ENCODE peak calls at places on chromosome 7, in five cellular contexts. One of them, this sample, is unnamed.

GRCh38 chr7:113392421-113392820 is 274.1 kb upstream of the SMIM30 start:
- DNase-seq in GM23248: no peak
- DNase-seq in GM23338: no peak
- DNase-seq in PC-9: no peak
- DNase-seq in OCI-LY7: no peak
- DNase-seq in this sample: no peak

GRCh38 chr7:35430547-35431153 is 176.8 kb upstream of the TBX20 start:
- DNase-seq in GM23248: peak
- DNase-seq in PC-9: no peak
- DNase-seq in GM23338: peak
- DNase-seq in OCI-LY7: peak
- DNase-seq in this sample: peak

GRCh38 chr7:50826371-50827172 is 43.9 kb upstream of the GRB10 start:
- DNase-seq in GM23248: peak
- DNase-seq in GM23338: no peak
- DNase-seq in PC-9: peak
- DNase-seq in OCI-LY7: no peak
- DNase-seq in this sample: no peak

GRCh38 chr7:152312316-152312715 is 123.5 kb downstream of the KMT2C start:
- DNase-seq in PC-9: no peak
- DNase-seq in GM23338: no peak
- DNase-seq in OCI-LY7: no peak
- DNase-seq in GM23248: no peak
- DNase-seq in this sample: no peak

GRCh38 chr7:149716007-149716931 is 57.1 kb downstream of the ZNF467 start:
- DNase-seq in GM23248: peak
- DNase-seq in OCI-LY7: no peak
- DNase-seq in PC-9: no peak
- DNase-seq in GM23338: no peak
- DNase-seq in this sample: no peak

GRCh38 chr7:44309271-44310091 is 15.9 kb downstream of the CAMK2B start:
- DNase-seq in OCI-LY7: no peak
- DNase-seq in GM23338: peak
- DNase-seq in GM23248: peak
- DNase-seq in PC-9: no peak
- DNase-seq in this sample: no peak

GRCh38 chr7:41148521-41148951 is 554.4 kb downstream of the INHBA start:
- DNase-seq in GM23338: no peak
- DNase-seq in OCI-LY7: no peak
- DNase-seq in GM23248: peak
- DNase-seq in PC-9: peak
- DNase-seq in this sample: no peak

GRCh38 chr7:95996886-95997285 is 224.5 kb downstream of the DYNC1I1 start:
- DNase-seq in OCI-LY7: no peak
- DNase-seq in GM23248: no peak
- DNase-seq in GM23338: no peak
- DNase-seq in PC-9: no peak
- DNase-seq in this sample: no peak

GRCh38 chr7:19215421-19215820 is 70.2 kb upstream of the FERD3L start:
- DNase-seq in GM23248: peak
- DNase-seq in OCI-LY7: no peak
- DNase-seq in PC-9: peak
- DNase-seq in GM23338: peak
- DNase-seq in this sample: no peak

GRCh38 chr7:38506004-38506403 is 125.2 kb downstream of the AMPH start:
- DNase-seq in PC-9: no peak
- DNase-seq in GM23338: no peak
- DNase-seq in OCI-LY7: no peak
- DNase-seq in GM23248: peak
- DNase-seq in this sample: no peak

GRCh38 chr7:94223375-94224084 is 171.2 kb upstream of the COL1A2 start:
- DNase-seq in GM23338: peak
- DNase-seq in PC-9: no peak
- DNase-seq in OCI-LY7: peak
- DNase-seq in GM23248: peak
- DNase-seq in this sample: no peak

GRCh38 chr7:33743594-33743993 is 161.7 kb upstream of the BMPER start:
- DNase-seq in GM23248: peak
- DNase-seq in GM23338: no peak
- DNase-seq in PC-9: no peak
- DNase-seq in OCI-LY7: no peak
- DNase-seq in this sample: no peak

GRCh38 chr7:20064181-20064970 is 152.8 kb downstream of the MACC1 start:
- DNase-seq in GM23338: no peak
- DNase-seq in PC-9: no peak
- DNase-seq in OCI-LY7: no peak
- DNase-seq in GM23248: peak
- DNase-seq in this sample: no peak

GRCh38 chr7:134500982-134501381 is 26.4 kb upstream of the AKR1B10 start:
- DNase-seq in GM23338: no peak
- DNase-seq in PC-9: no peak
- DNase-seq in GM23248: no peak
- DNase-seq in OCI-LY7: no peak
- DNase-seq in this sample: no peak

GRCh38 chr7:47327306-47327697 is 254.6 kb downstream of the TNS3 start:
- DNase-seq in PC-9: no peak
- DNase-seq in GM23338: no peak
- DNase-seq in GM23248: peak
- DNase-seq in OCI-LY7: no peak
- DNase-seq in this sample: no peak

GRCh38 chr7:68929712-68930395 is 668.4 kb upstream of the AUTS2 start:
- DNase-seq in GM23338: no peak
- DNase-seq in PC-9: no peak
- DNase-seq in OCI-LY7: no peak
- DNase-seq in GM23248: peak
- DNase-seq in this sample: no peak

GRCh38 chr7:131302876-131303707 is 24.6 kb upstream of the MKLN1 start:
- DNase-seq in GM23338: peak
- DNase-seq in GM23248: peak
- DNase-seq in OCI-LY7: peak
- DNase-seq in PC-9: no peak
- DNase-seq in this sample: no peak

GRCh38 chr7:4854916-4855315 is 6.9 kb downstream of the PAPOLB start:
- DNase-seq in GM23338: no peak
- DNase-seq in GM23248: no peak
- DNase-seq in OCI-LY7: no peak
- DNase-seq in PC-9: no peak
- DNase-seq in this sample: no peak

GRCh38 chr7:4861227-4861626 is 603 bp downstream of the PAPOLB start:
- DNase-seq in OCI-LY7: no peak
- DNase-seq in PC-9: no peak
- DNase-seq in GM23338: no peak
- DNase-seq in GM23248: no peak
- DNase-seq in this sample: no peak

GRCh38 chr7:4856336-4857056 is 5.3 kb downstream of the PAPOLB start:
- DNase-seq in OCI-LY7: no peak
- DNase-seq in GM23338: no peak
- DNase-seq in PC-9: no peak
- DNase-seq in GM23248: no peak
- DNase-seq in this sample: no peak

GRCh38 chr7:4861673-4862072 is at the start of gene PAPOLB:
- DNase-seq in OCI-LY7: no peak
- DNase-seq in GM23338: peak
- DNase-seq in PC-9: no peak
- DNase-seq in GM23248: peak
- DNase-seq in this sample: no peak

DNA sequence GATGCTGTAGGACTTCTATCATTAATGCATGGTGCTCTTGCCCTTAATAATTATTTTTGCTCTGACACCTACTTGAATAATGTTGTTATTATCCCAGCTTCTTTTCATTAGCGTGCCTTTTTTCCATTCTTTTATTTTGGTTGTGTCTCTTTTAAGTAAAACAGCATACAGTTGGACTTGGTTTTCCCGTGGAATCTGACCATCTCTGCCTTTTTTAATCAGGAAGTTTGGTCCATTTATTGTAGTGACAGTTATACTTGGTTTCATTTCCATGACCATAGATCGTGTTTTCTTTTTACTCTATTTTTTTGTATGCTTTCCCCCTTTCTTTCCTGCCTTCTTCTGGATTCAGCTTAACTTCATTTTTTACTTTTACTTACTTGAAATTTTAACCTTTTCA is 4.6 kb downstream of the PAPOLB start:
- DNase-seq in GM23248: no peak
- DNase-seq in OCI-LY7: no peak
- DNase-seq in PC-9: no peak
- DNase-seq in GM23338: no peak
- DNase-seq in this sample: no peak
- H3K4me2 ChIP-seq in GM23248: no peak
- H3K4me2 ChIP-seq in OCI-LY7: no peak
- H3K4me2 ChIP-seq in PC-9: peak
- H3K4me2 ChIP-seq in GM23338: no peak
- H3K4me2 ChIP-seq in this sample: no peak

GRCh38 chr7:98399462-98399861 is 1.4 kb downstream of the BAIAP2L1 start:
- DNase-seq in OCI-LY7: no peak
- DNase-seq in GM23338: no peak
- DNase-seq in GM23248: peak
- DNase-seq in PC-9: peak
- DNase-seq in this sample: no peak
- H3K4me2 ChIP-seq in OCI-LY7: no peak
- H3K4me2 ChIP-seq in GM23338: peak
- H3K4me2 ChIP-seq in GM23248: peak
- H3K4me2 ChIP-seq in PC-9: peak
- H3K4me2 ChIP-seq in this sample: no peak

GRCh38 chr7:73703985-73704639 is 15.4 kb downstream of the STX1A start:
- DNase-seq in GM23248: peak
- DNase-seq in OCI-LY7: peak
- DNase-seq in GM23338: peak
- DNase-seq in PC-9: peak
- DNase-seq in this sample: peak
- H3K4me2 ChIP-seq in GM23248: no peak
- H3K4me2 ChIP-seq in OCI-LY7: no peak
- H3K4me2 ChIP-seq in GM23338: peak
- H3K4me2 ChIP-seq in PC-9: no peak
- H3K4me2 ChIP-seq in this sample: peak

GRCh38 chr7:5359344-5359743 is 64.3 kb downstream of the TNRC18 start:
- DNase-seq in GM23338: no peak
- DNase-seq in OCI-LY7: no peak
- DNase-seq in GM23248: no peak
- DNase-seq in PC-9: no peak
- DNase-seq in this sample: no peak
- H3K4me2 ChIP-seq in GM23338: no peak
- H3K4me2 ChIP-seq in OCI-LY7: no peak
- H3K4me2 ChIP-seq in GM23248: no peak
- H3K4me2 ChIP-seq in PC-9: no peak
- H3K4me2 ChIP-seq in this sample: no peak

GRCh38 chr7:12705878-12706277 is 18.4 kb downstream of the ARL4A start:
- DNase-seq in PC-9: no peak
- DNase-seq in GM23338: no peak
- DNase-seq in GM23248: no peak
- DNase-seq in OCI-LY7: no peak
- DNase-seq in this sample: no peak

GRCh38 chr7:12703881-12704280 is 16.4 kb downstream of the ARL4A start:
- DNase-seq in GM23338: no peak
- DNase-seq in OCI-LY7: no peak
- DNase-seq in GM23248: peak
- DNase-seq in PC-9: no peak
- DNase-seq in this sample: no peak

GRCh38 chr7:12708314-12708713 is 20.9 kb downstream of the ARL4A start:
- DNase-seq in GM23248: no peak
- DNase-seq in GM23338: no peak
- DNase-seq in PC-9: no peak
- DNase-seq in OCI-LY7: no peak
- DNase-seq in this sample: no peak

GRCh38 chr7:12709731-12710502 is 22.5 kb downstream of the ARL4A start:
- DNase-seq in OCI-LY7: no peak
- DNase-seq in GM23338: no peak
- DNase-seq in PC-9: peak
- DNase-seq in GM23248: peak
- DNase-seq in this sample: no peak

GRCh38 chr7:12706900-12707536 is 19.6 kb downstream of the ARL4A start:
- DNase-seq in OCI-LY7: no peak
- DNase-seq in GM23248: peak
- DNase-seq in GM23338: no peak
- DNase-seq in PC-9: no peak
- DNase-seq in this sample: no peak
- H3K4me2 ChIP-seq in OCI-LY7: no peak
- H3K4me2 ChIP-seq in GM23248: no peak
- H3K4me2 ChIP-seq in GM23338: no peak
- H3K4me2 ChIP-seq in PC-9: no peak
- H3K4me2 ChIP-seq in this sample: no peak

GRCh38 chr7:155000795-155001194 is 2.1 kb downstream of the PAXIP1 start:
- DNase-seq in GM23248: no peak
- DNase-seq in GM23338: peak
- DNase-seq in OCI-LY7: peak
- DNase-seq in PC-9: no peak
- DNase-seq in this sample: no peak
- H3K4me2 ChIP-seq in GM23248: no peak
- H3K4me2 ChIP-seq in GM23338: peak
- H3K4me2 ChIP-seq in OCI-LY7: peak
- H3K4me2 ChIP-seq in PC-9: no peak
- H3K4me2 ChIP-seq in this sample: peak

GRCh38 chr7:52712938-52713337 is 322.5 kb upstream of the POM121L12 start:
- DNase-seq in GM23338: peak
- DNase-seq in PC-9: no peak
- DNase-seq in GM23248: no peak
- DNase-seq in OCI-LY7: no peak
- DNase-seq in this sample: no peak

GRCh38 chr7:52708846-52709245 is 326.6 kb upstream of the POM121L12 start:
- DNase-seq in GM23248: no peak
- DNase-seq in GM23338: no peak
- DNase-seq in OCI-LY7: peak
- DNase-seq in PC-9: no peak
- DNase-seq in this sample: no peak

GRCh38 chr7:52715701-52716100 is 319.7 kb upstream of the POM121L12 start:
- DNase-seq in PC-9: peak
- DNase-seq in OCI-LY7: no peak
- DNase-seq in GM23248: no peak
- DNase-seq in GM23338: no peak
- DNase-seq in this sample: no peak

GRCh38 chr7:52711951-52712350 is 323.5 kb upstream of the POM121L12 start:
- DNase-seq in GM23338: no peak
- DNase-seq in PC-9: no peak
- DNase-seq in GM23248: no peak
- DNase-seq in OCI-LY7: peak
- DNase-seq in this sample: no peak
- H3K4me2 ChIP-seq in GM23338: no peak
- H3K4me2 ChIP-seq in PC-9: no peak
- H3K4me2 ChIP-seq in GM23248: no peak
- H3K4me2 ChIP-seq in OCI-LY7: no peak
- H3K4me2 ChIP-seq in this sample: no peak

GRCh38 chr7:73894851-73895441 is 34.0 kb downstream of the TMEM270 start:
- DNase-seq in GM23248: peak
- DNase-seq in GM23338: no peak
- DNase-seq in PC-9: peak
- DNase-seq in OCI-LY7: no peak
- DNase-seq in this sample: no peak
- H3K4me2 ChIP-seq in GM23248: peak
- H3K4me2 ChIP-seq in GM23338: no peak
- H3K4me2 ChIP-seq in PC-9: peak
- H3K4me2 ChIP-seq in OCI-LY7: no peak
- H3K4me2 ChIP-seq in this sample: no peak

DNA sequence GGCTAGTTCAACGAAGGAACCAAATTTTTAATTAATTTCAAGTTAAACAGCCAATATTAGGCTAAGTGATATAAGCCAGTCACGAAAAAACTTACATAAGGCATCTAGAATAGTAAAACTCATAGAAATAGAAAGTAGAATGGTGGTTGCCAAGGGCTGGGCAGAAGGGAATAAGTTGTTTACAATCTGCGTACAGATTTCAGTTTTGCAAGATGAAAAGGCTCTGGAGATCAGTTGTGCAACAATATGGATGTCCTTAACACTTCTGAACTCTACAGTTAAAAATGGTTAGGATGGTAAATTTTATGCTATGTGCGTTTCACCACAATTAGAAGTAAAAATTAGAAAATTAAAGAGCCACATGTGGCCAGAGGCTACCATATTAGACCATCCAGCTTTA is 13.3 kb downstream of the SCRN1 start:
- DNase-seq in PC-9: no peak
- DNase-seq in OCI-LY7: no peak
- DNase-seq in GM23248: peak
- DNase-seq in GM23338: no peak
- DNase-seq in this sample: no peak
- H3K4me2 ChIP-seq in PC-9: no peak
- H3K4me2 ChIP-seq in OCI-LY7: no peak
- H3K4me2 ChIP-seq in GM23248: peak
- H3K4me2 ChIP-seq in GM23338: no peak
- H3K4me2 ChIP-seq in this sample: no peak